ENCODE peak calls at places on chromosome 18, in ten cellular contexts. R, F, I, E, K, T, L, B, S and Z are unnamed samples.

GRCh38 chr18:33578371-33579146 is 540 bp downstream of the ASXL3 start:
- DNase-seq in L (no peak), E (no peak), S (no peak), B (peak), F (peak), R (no peak), I (peak), K (peak), T (no peak), Z (peak)

GRCh38 chr18:70188113-70188512 is 17.4 kb downstream of the RTTN start:
- DNase-seq in I (no peak), B (no peak), T (no peak), R (no peak), K (no peak), F (no peak), E (no peak), S (no peak), L (no peak), Z (no peak)

GRCh38 chr18:79857082-79857661 is 59.4 kb downstream of the KCNG2 start:
- DNase-seq in E (no peak), L (no peak), B (no peak), I (no peak), F (no peak), S (peak), R (peak), T (peak), K (no peak), Z (no peak)

GRCh38 chr18:58215005-58215404 is 171.0 kb downstream of the NEDD4L start:
- DNase-seq in S (no peak), F (no peak), E (no peak), K (no peak), L (no peak), B (no peak), T (no peak), R (no peak), I (no peak), Z (no peak)

GRCh38 chr18:10304853-10305252 is 149.6 kb upstream of the APCDD1 start:
- DNase-seq in L (no peak), B (no peak), I (no peak), E (peak), S (no peak), T (peak), K (no peak), R (no peak), F (no peak), Z (no peak)

GRCh38 chr18:37481491-37481890 is 84.1 kb downstream of the CELF4 start:
- DNase-seq in S (no peak), L (no peak), I (no peak), F (no peak), B (no peak), K (no peak), E (no peak), R (no peak), T (no peak), Z (no peak)

GRCh38 chr18:12278765-12279682 is 24.9 kb downstream of the CIDEA start:
- DNase-seq in L (no peak), I (peak), B (peak), F (peak), S (no peak), E (peak), T (no peak), K (no peak), R (peak), Z (peak)

GRCh38 chr18:37554399-37554787 is 11.2 kb downstream of the CELF4 start:
- DNase-seq in L (no peak), F (no peak), K (no peak), S (no peak), R (no peak), E (no peak), T (no peak), I (no peak), B (no peak), Z (no peak)

GRCh38 chr18:9796933-9797549 is 88.7 kb upstream of the TXNDC2 start:
- DNase-seq in B (no peak), E (no peak), R (no peak), K (no peak), L (no peak), F (no peak), I (no peak), T (no peak), S (no peak), Z (no peak)

GRCh38 chr18:68822926-68823325 is 25.0 kb downstream of the CCDC102B start:
- DNase-seq in F (no peak), R (no peak), E (no peak), L (no peak), I (no peak), S (no peak), B (no peak), T (peak), K (no peak), Z (no peak)

GRCh38 chr18:72895548-72895947 is 27.8 kb upstream of the NETO1 start:
- DNase-seq in R (no peak), T (no peak), E (no peak), L (no peak), B (no peak), K (no peak), I (no peak), S (no peak), F (no peak), Z (no peak)

GRCh38 chr18:79951545-79952456 is at the start of gene SLC66A2:
- DNase-seq in S (peak), F (peak), T (peak), L (peak), B (peak), I (peak), R (peak), K (peak), E (peak), Z (peak)

GRCh38 chr18:13418013-13418710 is 199.6 kb downstream of the LDLRAD4 start:
- DNase-seq in T (no peak), B (no peak), F (no peak), K (no peak), R (no peak), L (no peak), S (no peak), I (peak), E (no peak), Z (no peak)

GRCh38 chr18:1047406-1047805 is 142.7 kb downstream of the ADCYAP1 start:
- DNase-seq in R (no peak), S (no peak), T (no peak), K (no peak), E (no peak), L (no peak), I (no peak), B (no peak), F (no peak), Z (no peak)

GRCh38 chr18:39602112-39602511 is 2036.5 kb upstream of the CELF4 start:
- DNase-seq in F (no peak), K (no peak), T (no peak), I (no peak), S (no peak), R (no peak), E (no peak), B (no peak), L (no peak), Z (no peak)

GRCh38 chr18:50559750-50560680 is at the start of gene MAPK4:
- DNase-seq in S (no peak), B (peak), F (peak), R (no peak), I (peak), T (peak), K (peak), E (peak), L (no peak), Z (peak)

GRCh38 chr18:77059294-77059916 is 73.2 kb downstream of the MBP start:
- DNase-seq in B (no peak), F (no peak), R (peak), S (peak), E (peak), L (peak), K (no peak), T (peak), I (no peak), Z (no peak)

GRCh38 chr18:28075501-28075900 is 101.4 kb downstream of the CDH2 start:
- DNase-seq in S (no peak), B (no peak), F (no peak), R (no peak), E (no peak), K (no peak), T (no peak), L (no peak), I (no peak), Z (no peak)

GRCh38 chr18:50875966-50876536 is 2.9 kb upstream of the ME2 start:
- DNase-seq in B (no peak), F (no peak), E (no peak), I (no peak), L (no peak), S (no peak), K (no peak), T (no peak), R (no peak), Z (no peak)

GRCh38 chr18:35389095-35389618 is 12.0 kb upstream of the ZNF396 start:
- DNase-seq in E (no peak), R (no peak), B (no peak), S (no peak), K (no peak), F (no peak), T (no peak), I (no peak), L (no peak), Z (no peak)
- H3K4me3 ChIP-seq in E (no peak), R (no peak), B (peak), S (no peak), K (no peak), F (no peak), T (no peak), I (no peak), L (no peak), Z (no peak)

GRCh38 chr18:54734059-54734458 is 94.2 kb upstream of the RAB27B start:
- DNase-seq in L (no peak), I (no peak), E (no peak), K (no peak), B (no peak), S (peak), R (no peak), F (no peak), T (peak), Z (no peak)
- TF ChIP-seq CTCF in L (no peak), I (no peak), E (no peak), K (no peak), B (no peak), S (no peak), R (no peak), F (no peak), T (no peak), Z (no peak)

GRCh38 chr18:21134895-21135294 is 23.3 kb upstream of the ROCK1 start:
- DNase-seq in K (no peak), S (no peak), T (peak), R (no peak), I (no peak), F (no peak), B (no peak), L (no peak), E (no peak), Z (no peak)

GRCh38 chr18:21132398-21132918 is 20.8 kb upstream of the ROCK1 start:
- DNase-seq in E (no peak), K (no peak), B (no peak), R (no peak), T (no peak), F (no peak), S (no peak), L (no peak), I (no peak), Z (no peak)

GRCh38 chr18:21129586-21130216 is 18.1 kb upstream of the ROCK1 start:
- DNase-seq in F (no peak), E (no peak), T (no peak), L (no peak), K (no peak), B (no peak), R (no peak), I (no peak), S (no peak), Z (no peak)

DNA sequence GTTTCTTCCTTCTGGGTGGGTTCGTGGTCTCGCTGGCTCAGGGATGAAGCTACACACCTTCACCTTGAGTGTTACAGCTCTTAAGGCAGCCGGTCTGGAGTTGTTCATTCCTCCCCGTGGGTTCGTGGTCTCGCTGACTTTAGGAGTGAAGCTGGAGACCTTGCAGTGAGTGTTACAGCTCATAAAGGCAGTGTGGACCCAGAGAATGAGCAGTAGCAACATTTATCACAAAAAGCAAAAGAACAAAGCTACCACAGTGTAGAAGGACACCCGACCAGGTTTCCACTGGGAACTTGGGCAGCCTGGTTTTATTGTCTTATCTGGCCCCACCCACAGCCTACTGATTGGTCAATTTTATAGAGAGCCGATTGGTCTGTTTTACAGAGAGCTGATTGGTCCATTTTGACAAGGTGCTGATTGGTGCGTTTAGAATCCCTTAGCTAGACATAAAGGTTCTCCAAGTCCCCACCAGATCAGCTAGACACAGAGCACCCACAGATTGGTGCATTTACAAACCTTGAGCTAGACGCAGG is 20.2 kb upstream of the ROCK1 start:
- DNase-seq in S (no peak), I (no peak), R (no peak), E (no peak), F (no peak), L (no peak), T (no peak), K (no peak), B (no peak), Z (no peak)
- TF ChIP-seq POLR2A in S (no peak), I (no peak), R (no peak), E (no peak), F (no peak), L (no peak), T (no peak), K (no peak), B (no peak), Z (no peak)

GRCh38 chr18:30583768-30584167 is 458.8 kb downstream of the DSC3 start:
- DNase-seq in I (no peak), L (no peak), F (no peak), S (no peak), B (no peak), T (no peak), K (no peak), R (no peak), E (no peak), Z (no peak)
- H3K4me3 ChIP-seq in I (no peak), L (no peak), F (no peak), S (no peak), B (no peak), T (no peak), K (no peak), R (no peak), E (no peak), Z (no peak)